ENCODE peak calls at places on chromosome 7, in five cellular contexts. M is NCI-H748 treated with DMSO at 0.1 percent for 48 hours, O is EL, H is KBM-7, G is NCI-H1436. T is an unnamed sample.

GRCh38 chr7:23074443-23075244 is 30.9 kb upstream of the KLHL7 start:
- DNase-seq in O (no peak), M (peak), H (no peak), G (no peak), T (peak)

GRCh38 chr7:2032030-2032875 is 200.5 kb downstream of the MAD1L1 start:
- DNase-seq in G (no peak), H (no peak), O (peak), M (no peak), T (no peak)

GRCh38 chr7:148142660-148143248 is 447.8 kb upstream of the C7orf33 start:
- DNase-seq in G (peak), M (peak), O (peak), H (peak), T (peak)

GRCh38 chr7:33444501-33444900 is 315.1 kb downstream of the BBS9 start:
- DNase-seq in H (no peak), O (no peak), M (no peak), G (no peak), T (no peak)

GRCh38 chr7:154598405-154598804 is 404.5 kb downstream of the PAXIP1 start:
- DNase-seq in O (no peak), M (no peak), G (no peak), H (no peak), T (no peak)

GRCh38 chr7:1028775-1029636 is 15.3 kb upstream of the GPR146 start:
- DNase-seq in G (peak), H (peak), O (peak), M (peak), T (peak)

GRCh38 chr7:42740410-42740809 is 171.5 kb downstream of the C7orf25 start:
- DNase-seq in H (no peak), G (no peak), M (no peak), O (no peak), T (no peak)

GRCh38 chr7:121604627-121605296 is 208.7 kb upstream of the FAM3C start:
- DNase-seq in M (no peak), G (no peak), H (no peak), O (no peak), T (no peak)

GRCh38 chr7:81776159-81776558 is 6.3 kb upstream of the HGF start:
- DNase-seq in G (no peak), M (no peak), H (peak), O (peak), T (no peak)

GRCh38 chr7:138837627-138838026 is 39.6 kb upstream of the ATP6V0A4 start:
- DNase-seq in H (no peak), O (no peak), G (no peak), M (peak), T (peak)

GRCh38 chr7:132393789-132394261 is 182.4 kb downstream of the PLXNA4 start:
- DNase-seq in G (no peak), H (no peak), O (no peak), M (no peak), T (no peak)

GRCh38 chr7:148772297-148773089 is 73.8 kb downstream of the CUL1 start:
- DNase-seq in M (no peak), H (peak), O (peak), G (no peak), T (no peak)

GRCh38 chr7:116545411-116545993 is 20.7 kb downstream of the CAV1 start:
- DNase-seq in M (no peak), H (no peak), G (no peak), O (peak), T (no peak)

GRCh38 chr7:66183700-66184099 is 21.4 kb upstream of the TPST1 start:
- DNase-seq in G (no peak), M (no peak), H (no peak), O (peak), T (no peak)

GRCh38 chr7:147584771-147585193 is 1005.8 kb upstream of the C7orf33 start:
- DNase-seq in G (no peak), M (no peak), H (no peak), O (no peak), T (no peak)

GRCh38 chr7:121797283-121798037 is 75.5 kb upstream of the PTPRZ1 start:
- DNase-seq in G (no peak), M (no peak), O (no peak), H (no peak), T (no peak)

GRCh38 chr7:111401516-111401915 is 160.8 kb downstream of the IMMP2L start:
- DNase-seq in G (no peak), H (no peak), O (no peak), M (no peak), T (no peak)

GRCh38 chr7:20737840-20738448 is 48.7 kb downstream of the SP8 start:
- DNase-seq in M (peak), G (no peak), H (no peak), O (no peak), T (peak)

GRCh38 chr7:129804301-129805085 is 148.3 kb downstream of the UBE2H start:
- DNase-seq in M (no peak), G (no peak), O (no peak), H (no peak), T (no peak)

GRCh38 chr7:3267928-3268690 is 32.9 kb upstream of the SDK1 start:
- DNase-seq in M (peak), H (no peak), O (peak), G (peak), T (no peak)

GRCh38 chr7:95026018-95026417 is 118.6 kb downstream of the PPP1R9A start:
- DNase-seq in M (no peak), H (no peak), O (no peak), G (no peak), T (no peak)

GRCh38 chr7:8378349-8379019 is 54.9 kb upstream of the NXPH1 start:
- DNase-seq in M (no peak), G (no peak), H (no peak), O (no peak), T (no peak)

T was measured in NCI-H774.